ENCODE peak calls at places on chromosomes 6 and 20, in six cellular contexts. A is H1, T is mesendoderm, G is neuronal stem cell, W is IMR-90, F is H9. L is an unnamed sample.

GRCh38 chr6:41098366-41098765 is 25.6 kb downstream of the NFYA start:
- DNase-seq in G (no peak), T (no peak), W (no peak), A (no peak), F (no peak), L (no peak)

GRCh38 chr6:23647045-23647444 is 479.0 kb upstream of the NRSN1 start:
- DNase-seq in F (no peak), T (no peak), G (no peak), W (no peak), A (no peak), L (no peak)

GRCh38 chr6:3882865-3883264 is 33.7 kb downstream of the FAM50B start:
- DNase-seq in G (no peak), F (no peak), W (peak; percentile 72), T (no peak), A (no peak), L (peak; percentile 17)

GRCh38 chr6:138467901-138468300 is 31.4 kb downstream of the NHSL1 start:
- DNase-seq in F (no peak), T (no peak), W (peak; percentile 38), G (no peak), A (no peak), L (no peak)

GRCh38 chr6:116476021-116476678 is 15.0 kb downstream of the CALHM6 start:
- DNase-seq in G (no peak), F (no peak), T (no peak), W (peak; percentile 24), A (no peak), L (no peak)

GRCh38 chr20:14799671-14800070 is 462.3 kb upstream of the FLRT3 start:
- DNase-seq in T (no peak), F (no peak), A (no peak), W (no peak), G (no peak), L (no peak)

GRCh38 chr6:70668499-70668812 is 773 bp downstream of the SMAP1 start:
- DNase-seq in F (no peak), T (no peak), A (no peak), W (no peak), G (no peak), L (no peak)

GRCh38 chr6:126351960-126352359 is 12.0 kb downstream of the CENPW start:
- DNase-seq in G (no peak), A (no peak), F (no peak), T (no peak), W (no peak), L (no peak)

GRCh38 chr6:148972481-148972880 is 225.7 kb downstream of the UST start:
- DNase-seq in W (no peak), A (peak; percentile 84), G (no peak), T (peak; percentile 93), F (peak; percentile 98), L (peak; percentile 32)

GRCh38 chr6:151160869-151161268 is 78.9 kb upstream of the AKAP12 start:
- DNase-seq in A (no peak), G (no peak), W (no peak), F (no peak), T (no peak), L (no peak)

GRCh38 chr20:48656661-48657211 is 171.1 kb downstream of the PREX1 start:
- DNase-seq in G (no peak), T (peak; percentile 54), A (no peak), F (peak; percentile 77), W (no peak), L (no peak)

GRCh38 chr20:62208805-62209755 is 11.0 kb downstream of the HRH3 start:
- DNase-seq in A (no peak), T (peak; percentile 78), G (no peak), F (peak; percentile 80), W (no peak), L (no peak)

GRCh38 chr6:142002825-142003405 is 129.8 kb upstream of the GJE1 start:
- DNase-seq in T (no peak), W (no peak), A (no peak), F (no peak), G (no peak), L (no peak)

GRCh38 chr6:145214570-145214969 is 520.8 kb downstream of the EPM2A start:
- DNase-seq in A (no peak), F (no peak), W (peak; percentile 39), G (peak; percentile 8), T (peak; percentile 37), L (peak; percentile 43)

GRCh38 chr20:20754758-20755157 is 42.3 kb upstream of the RALGAPA2 start:
- DNase-seq in A (no peak), T (no peak), G (no peak), F (no peak), W (no peak), L (no peak)

GRCh38 chr20:62692176-62692575 is 16.5 kb upstream of the NTSR1 start:
- DNase-seq in A (no peak), G (no peak), F (no peak), W (no peak), T (no peak), L (no peak)

GRCh38 chr6:142952614-142953013 is 7.6 kb upstream of the HIVEP2 start:
- DNase-seq in G (no peak), F (no peak), T (no peak), W (no peak), A (no peak), L (no peak)

GRCh38 chr6:155638200-155638599 is 182.6 kb upstream of the NOX3 start:
- DNase-seq in T (no peak), W (no peak), F (no peak), A (no peak), G (no peak), L (no peak)

GRCh38 chr6:125149256-125150144 is 4.1 kb upstream of the TPD52L1 start:
- DNase-seq in A (no peak), G (no peak), F (no peak), W (peak; percentile 69), T (no peak), L (peak; percentile 54)

GRCh38 chr6:23180504-23181293 is 611.3 kb downstream of the HDGFL1 start:
- DNase-seq in F (no peak), G (peak; percentile 64), T (peak; percentile 31), A (no peak), W (peak; percentile 90), L (peak; percentile 62)

GRCh38 chr6:54909184-54909583 is 62.6 kb downstream of the FAM83B start:
- DNase-seq in W (no peak), F (no peak), A (no peak), G (no peak), T (no peak), L (no peak)

GRCh38 chr6:158161566-158162254 is 6.4 kb downstream of the SERAC1 start:
- DNase-seq in T (peak; percentile 22), A (no peak), F (peak; percentile 71), W (no peak), G (no peak), L (no peak)
- H2BK15ac ChIP-seq in T (no peak overlapping the region), A (no peak overlapping the region), F (no peak overlapping the region), W (no peak overlapping the region), G (no peak overlapping the region), L (no peak overlapping the region)

GRCh38 chr6:163401039-163401885 is 13.3 kb upstream of the QKI start:
- DNase-seq in F (no peak), G (no peak), W (no peak), T (no peak), A (no peak), L (no peak)
- H2BK15ac ChIP-seq in F (no peak overlapping the region), G (no peak overlapping the region), W (no peak overlapping the region), T (no peak overlapping the region), A (no peak overlapping the region), L (no peak overlapping the region)

GRCh38 chr6:170063431-170063830 is 227.4 kb downstream of the DLL1 start:
- DNase-seq in A (no peak), W (no peak), G (no peak), T (no peak), F (no peak), L (no peak)
- H2BK15ac ChIP-seq in A (no peak overlapping the region), W (no peak overlapping the region), G (peak overlapping the region; percentile 97), T (no peak overlapping the region), F (no peak overlapping the region), L (no peak overlapping the region)

GRCh38 chr6:160926281-160927276 is 65.0 kb upstream of the MAP3K4 start:
- DNase-seq in W (no peak), G (no peak), T (no peak), F (no peak), A (no peak), L (no peak)
- H2BK15ac ChIP-seq in W (no peak overlapping the region), G (no peak overlapping the region), T (no peak overlapping the region), F (no peak overlapping the region), A (no peak overlapping the region), L (no peak overlapping the region)

GRCh38 chr20:52234302-52235045 is 42.9 kb upstream of the ZFP64 start:
- DNase-seq in W (no peak), T (no peak), A (no peak), G (no peak), F (no peak), L (no peak)

GRCh38 chr20:52235129-52235528 is 43.5 kb upstream of the ZFP64 start:
- DNase-seq in G (no peak), T (no peak), A (no peak), W (no peak), F (no peak), L (no peak)

GRCh38 chr20:52226370-52226769 is 34.8 kb upstream of the ZFP64 start:
- DNase-seq in F (no peak), G (no peak), W (no peak), A (no peak), T (no peak), L (no peak)

GRCh38 chr20:52231230-52231746 is 39.7 kb upstream of the ZFP64 start:
- DNase-seq in F (no peak), W (no peak), G (no peak), A (no peak), T (no peak), L (no peak)

GRCh38 chr20:52230406-52230805 is 38.8 kb upstream of the ZFP64 start:
- DNase-seq in T (no peak), G (no peak), W (no peak), F (no peak), A (no peak), L (peak; percentile 60)
- H2BK15ac ChIP-seq in T (no peak overlapping the region), G (no peak overlapping the region), W (no peak overlapping the region), F (no peak overlapping the region), A (no peak overlapping the region), L (no peak overlapping the region)

GRCh38 chr6:137352859-137353258 is 133.7 kb upstream of the IFNGR1 start:
- DNase-seq in F (no peak), G (no peak), W (no peak), T (no peak), A (no peak), L (no peak)

GRCh38 chr6:137350857-137351256 is 131.7 kb upstream of the IFNGR1 start:
- DNase-seq in A (no peak), G (no peak), W (no peak), T (no peak), F (no peak), L (no peak)

GRCh38 chr6:137353346-137353745 is 134.2 kb upstream of the IFNGR1 start:
- DNase-seq in W (no peak), G (no peak), A (no peak), T (no peak), F (no peak), L (no peak)

GRCh38 chr6:137351890-137352289 is 132.7 kb upstream of the IFNGR1 start:
- DNase-seq in G (no peak), T (no peak), A (no peak), F (no peak), W (peak; percentile 79), L (peak; percentile 19)

GRCh38 chr6:137353842-137354397 is 134.7 kb upstream of the IFNGR1 start:
- DNase-seq in W (no peak), T (no peak), G (no peak), F (no peak), A (no peak), L (no peak)
- H2BK15ac ChIP-seq in W (no peak overlapping the region), T (no peak overlapping the region), G (no peak overlapping the region), F (no peak overlapping the region), A (no peak overlapping the region), L (no peak overlapping the region)

GRCh38 chr20:59399426-59400099 is 99.2 kb downstream of the EDN3 start:
- DNase-seq in F (no peak), A (no peak), T (no peak), W (no peak), G (no peak), L (no peak)
- H2BK15ac ChIP-seq in F (no peak overlapping the region), A (no peak overlapping the region), T (no peak overlapping the region), W (no peak overlapping the region), G (no peak overlapping the region), L (no peak overlapping the region)